ENCODE peak calls at places on chromosomes 3 and 15, in four cellular contexts. One of them, this sample, is unnamed.

GRCh38 chr3:106399208-106399607 is 530.4 kb upstream of the CBLB start:
- DNase-seq in fibroblast of lung: peak
- DNase-seq in IMR-90: peak
- DNase-seq in suprapubic skin: no peak
- DNase-seq in this sample: no peak

GRCh38 chr3:23981955-23982354 is 36.9 kb downstream of the NR1D2 start:
- DNase-seq in fibroblast of lung: no peak
- DNase-seq in suprapubic skin: no peak
- DNase-seq in IMR-90: no peak
- DNase-seq in this sample: no peak

GRCh38 chr3:129344540-129345220 is 66.0 kb downstream of the HMCES start:
- DNase-seq in fibroblast of lung: no peak
- DNase-seq in IMR-90: no peak
- DNase-seq in suprapubic skin: no peak
- DNase-seq in this sample: no peak

GRCh38 chr15:97904196-97904572 is 56.3 kb upstream of the ARRDC4 start:
- DNase-seq in suprapubic skin: peak
- DNase-seq in fibroblast of lung: peak
- DNase-seq in IMR-90: peak
- DNase-seq in this sample: peak

GRCh38 chr3:78645628-78646310 is 1122.0 kb downstream of the ROBO1 start:
- DNase-seq in suprapubic skin: no peak
- DNase-seq in fibroblast of lung: peak
- DNase-seq in IMR-90: peak
- DNase-seq in this sample: peak

GRCh38 chr3:24678441-24678865 is 183.8 kb upstream of the THRB start:
- DNase-seq in IMR-90: peak
- DNase-seq in suprapubic skin: no peak
- DNase-seq in fibroblast of lung: peak
- DNase-seq in this sample: no peak

GRCh38 chr3:181210275-181210674 is 220.7 kb upstream of the DNAJC19 start:
- DNase-seq in suprapubic skin: no peak
- DNase-seq in IMR-90: peak
- DNase-seq in fibroblast of lung: peak
- DNase-seq in this sample: no peak

GRCh38 chr3:160486459-160486869 is 36.9 kb upstream of the TRIM59 start:
- DNase-seq in IMR-90: peak
- DNase-seq in suprapubic skin: no peak
- DNase-seq in fibroblast of lung: peak
- DNase-seq in this sample: peak

GRCh38 chr15:63044077-63044644 is 1.6 kb downstream of the TPM1 start:
- DNase-seq in suprapubic skin: no peak
- DNase-seq in fibroblast of lung: no peak
- DNase-seq in IMR-90: no peak
- DNase-seq in this sample: no peak

GRCh38 chr3:138907541-138907940 is 39.4 kb downstream of the FOXL2 start:
- DNase-seq in suprapubic skin: no peak
- DNase-seq in IMR-90: no peak
- DNase-seq in fibroblast of lung: no peak
- DNase-seq in this sample: no peak

GRCh38 chr15:76994001-76994400 is 925 bp upstream of the PSTPIP1 start:
- DNase-seq in fibroblast of lung: no peak
- DNase-seq in suprapubic skin: peak
- DNase-seq in IMR-90: no peak
- DNase-seq in this sample: no peak

GRCh38 chr3:46913644-46914043 is 36.1 kb downstream of the PTH1R start:
- DNase-seq in suprapubic skin: no peak
- DNase-seq in IMR-90: peak
- DNase-seq in fibroblast of lung: peak
- DNase-seq in this sample: no peak

GRCh38 chr3:5800965-5801364 is 613.5 kb downstream of the EDEM1 start:
- DNase-seq in suprapubic skin: no peak
- DNase-seq in fibroblast of lung: no peak
- DNase-seq in IMR-90: no peak
- DNase-seq in this sample: no peak

GRCh38 chr3:5811051-5811450 is 623.5 kb downstream of the EDEM1 start:
- DNase-seq in fibroblast of lung: no peak
- DNase-seq in IMR-90: no peak
- DNase-seq in suprapubic skin: no peak
- DNase-seq in this sample: no peak

GRCh38 chr3:5809811-5810210 is 622.3 kb downstream of the EDEM1 start:
- DNase-seq in IMR-90: no peak
- DNase-seq in suprapubic skin: no peak
- DNase-seq in fibroblast of lung: no peak
- DNase-seq in this sample: no peak

GRCh38 chr3:5806192-5806591 is 618.7 kb downstream of the EDEM1 start:
- DNase-seq in IMR-90: no peak
- DNase-seq in suprapubic skin: no peak
- DNase-seq in fibroblast of lung: no peak
- DNase-seq in this sample: no peak
- TF ChIP-seq CTCF in IMR-90: no peak
- TF ChIP-seq CTCF in suprapubic skin: no peak
- TF ChIP-seq CTCF in fibroblast of lung: no peak
- TF ChIP-seq CTCF in this sample: peak

GRCh38 chr15:35507932-35508638 is 37.9 kb downstream of the DPH6 start:
- DNase-seq in IMR-90: no peak
- DNase-seq in suprapubic skin: no peak
- DNase-seq in fibroblast of lung: no peak
- DNase-seq in this sample: no peak
- H3K4me3 ChIP-seq in IMR-90: no peak
- H3K4me3 ChIP-seq in suprapubic skin: no peak
- H3K4me3 ChIP-seq in fibroblast of lung: no peak
- H3K4me3 ChIP-seq in this sample: no peak

GRCh38 chr3:77042892-77043291 is 3.0 kb downstream of the ROBO2 start:
- DNase-seq in fibroblast of lung: no peak
- DNase-seq in IMR-90: no peak
- DNase-seq in suprapubic skin: no peak
- DNase-seq in this sample: no peak
- TF ChIP-seq CTCF in fibroblast of lung: peak
- TF ChIP-seq CTCF in IMR-90: no peak
- TF ChIP-seq CTCF in suprapubic skin: no peak
- TF ChIP-seq CTCF in this sample: peak

DNA sequence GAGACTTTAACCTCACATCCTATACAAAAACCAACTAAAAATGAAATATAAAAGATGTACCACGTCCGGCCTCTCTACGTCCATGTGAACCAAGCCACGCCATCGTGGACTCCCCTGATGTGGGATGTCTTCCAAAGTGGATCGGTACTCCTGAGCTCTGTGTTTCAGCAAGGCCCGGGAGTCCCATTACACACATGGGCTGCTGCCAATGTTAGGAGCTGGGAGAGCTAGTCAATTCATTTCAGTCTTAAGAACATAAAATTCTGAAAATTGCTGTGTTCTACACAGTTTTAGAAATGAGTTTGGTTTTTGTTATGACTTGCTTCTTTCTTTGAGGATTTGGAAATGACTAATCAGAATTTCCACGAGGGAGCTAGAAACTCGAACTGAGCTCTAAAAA is 131.0 kb downstream of the GABRG3 start:
- DNase-seq in suprapubic skin: no peak
- DNase-seq in IMR-90: no peak
- DNase-seq in fibroblast of lung: no peak
- DNase-seq in this sample: no peak
- H3K4me3 ChIP-seq in suprapubic skin: no peak
- H3K4me3 ChIP-seq in IMR-90: no peak
- H3K4me3 ChIP-seq in fibroblast of lung: no peak
- H3K4me3 ChIP-seq in this sample: no peak

GRCh38 chr15:78702609-78703332 is 61.8 kb upstream of the CHRNB4 start:
- DNase-seq in IMR-90: no peak
- DNase-seq in fibroblast of lung: no peak
- DNase-seq in suprapubic skin: peak
- DNase-seq in this sample: no peak
- TF ChIP-seq CTCF in IMR-90: no peak
- TF ChIP-seq CTCF in fibroblast of lung: no peak
- TF ChIP-seq CTCF in suprapubic skin: no peak
- TF ChIP-seq CTCF in this sample: no peak

DNA sequence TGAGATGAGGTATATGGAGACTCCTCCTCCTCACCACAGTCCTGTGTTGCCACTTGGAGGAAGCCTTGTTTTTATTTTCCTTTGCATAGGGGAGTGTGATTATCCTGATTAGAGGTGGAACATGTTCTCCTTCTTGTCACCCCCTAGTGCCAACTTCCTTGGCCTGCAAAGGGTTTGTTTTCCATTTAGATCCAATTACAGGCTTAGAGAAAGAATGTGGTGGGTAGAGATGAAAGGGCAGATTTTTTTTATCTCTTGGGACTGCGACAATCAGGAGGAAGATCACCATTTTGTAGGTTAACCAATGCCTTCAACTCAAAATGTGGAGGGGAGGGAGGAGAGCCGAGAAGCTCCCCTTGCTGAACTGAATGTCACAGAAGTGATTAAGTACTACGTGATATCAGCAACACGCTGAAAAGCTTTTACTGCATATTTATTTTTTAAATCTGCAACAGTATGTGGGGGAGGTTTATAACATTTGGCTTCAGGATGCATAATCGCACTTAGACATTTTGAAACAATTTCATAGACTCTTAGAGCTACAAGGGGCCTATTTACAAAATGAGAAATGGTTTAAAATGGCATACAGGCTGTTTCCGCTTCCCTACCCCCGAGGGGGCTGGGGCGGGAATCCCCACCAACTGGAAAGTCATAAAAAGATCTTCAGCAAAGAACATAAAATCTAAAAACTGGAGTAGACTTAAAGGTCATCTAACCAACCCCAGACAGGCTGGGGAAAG is 2.4 kb downstream of the LMCD1 start:
- DNase-seq in suprapubic skin: no peak
- DNase-seq in IMR-90: no peak
- DNase-seq in fibroblast of lung: peak
- DNase-seq in this sample: no peak
- H3K4me3 ChIP-seq in suprapubic skin: peak
- H3K4me3 ChIP-seq in IMR-90: no peak
- H3K4me3 ChIP-seq in fibroblast of lung: peak
- H3K4me3 ChIP-seq in this sample: peak

DNA sequence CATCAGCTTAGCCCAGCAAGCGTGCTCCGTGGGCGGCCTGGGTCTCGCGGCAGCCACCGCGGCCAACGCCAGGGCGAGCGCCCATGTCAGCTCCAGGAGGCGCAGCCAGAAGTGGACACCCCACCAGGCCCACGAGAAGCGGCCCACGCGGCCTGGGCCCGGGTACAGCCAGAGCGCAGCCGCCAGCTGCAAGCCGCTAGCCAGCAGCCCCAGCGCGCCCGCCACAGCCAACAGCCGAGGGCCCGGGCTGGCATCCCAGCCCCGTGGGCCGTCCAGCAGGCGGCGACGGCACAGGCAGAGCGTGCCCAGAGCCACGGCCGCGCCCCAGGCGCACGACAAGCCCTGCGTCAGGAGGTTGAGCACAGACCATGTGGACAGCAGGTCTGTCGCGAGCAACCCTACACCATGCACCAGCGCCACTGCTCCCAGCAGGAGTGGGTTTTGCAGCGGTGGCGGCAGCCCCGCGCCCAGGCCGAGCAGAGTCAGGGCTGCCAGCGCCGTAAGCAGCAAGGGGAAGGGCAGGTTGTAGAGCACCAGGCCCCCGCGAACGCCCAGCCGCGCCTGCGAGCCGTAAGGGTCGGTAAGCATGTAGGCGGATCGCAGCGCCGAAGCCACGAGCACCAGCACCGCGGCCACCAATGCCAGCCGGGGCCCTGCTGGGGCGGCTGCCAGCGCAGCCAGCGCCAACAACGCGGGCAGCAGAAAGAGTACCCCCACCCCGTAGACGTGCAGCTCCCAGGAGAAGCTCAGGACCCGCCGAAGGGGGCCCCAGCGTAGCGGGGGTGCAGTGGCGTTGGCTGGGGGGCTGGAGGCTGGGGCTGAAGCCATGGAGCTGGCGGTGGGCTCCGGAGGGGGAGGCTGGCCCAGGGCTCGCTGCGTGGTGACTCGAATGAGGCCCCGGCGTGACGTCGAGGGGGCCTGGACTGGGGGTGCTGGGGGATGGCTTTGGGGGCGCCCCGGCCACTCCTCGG is 4.9 kb downstream of the PRRT3 start:
- DNase-seq in suprapubic skin: peak
- DNase-seq in IMR-90: peak
- DNase-seq in fibroblast of lung: peak
- DNase-seq in this sample: no peak
- TF ChIP-seq CTCF in suprapubic skin: peak
- TF ChIP-seq CTCF in IMR-90: peak
- TF ChIP-seq CTCF in fibroblast of lung: peak
- TF ChIP-seq CTCF in this sample: peak

This sample was measured in retinal pigment epithelial cell.